ENCODE peak calls at places on chromosomes 6 and 20, in five cellular contexts. X, C, N, T and A are unnamed samples. For H3K27me3, the result is how much of the 10 kb centered on the place peaks cover.

GRCh38 chr6:115830895-115831294 is 229.8 kb downstream of the FRK start:
- DNase-seq in X (no peak), N (no peak), C (no peak), T (no peak), A (no peak)

GRCh38 chr6:170132011-170132521 is 158.8 kb downstream of the DLL1 start:
- DNase-seq in N (no peak), X (no peak), T (peak), C (no peak), A (no peak)

GRCh38 chr6:150435360-150435759 is 66.5 kb downstream of the IYD start:
- DNase-seq in N (no peak), C (no peak), T (no peak), X (no peak), A (no peak)

GRCh38 chr6:4446982-4447381 is 311.6 kb upstream of the ECI2 start:
- DNase-seq in N (no peak), X (no peak), C (peak), T (no peak), A (no peak)

GRCh38 chr6:107633680-107634141 is 143.8 kb downstream of the SOBP start:
- DNase-seq in X (no peak), C (no peak), N (no peak), T (no peak), A (no peak)

GRCh38 chr6:165403006-165403405 is 93.6 kb upstream of the C6orf118 start:
- DNase-seq in C (no peak), N (no peak), T (no peak), X (no peak), A (no peak)

GRCh38 chr6:77463308-77463880 is at the start of gene HTR1B:
- DNase-seq in C (no peak), X (no peak), N (no peak), T (no peak), A (peak)

GRCh38 chr6:81793811-81794210 is 41.3 kb upstream of the TENT5A start:
- DNase-seq in X (no peak), C (peak), N (no peak), T (no peak), A (peak)

GRCh38 chr20:1451092-1451491 is 15.6 kb downstream of the NSFL1C start:
- DNase-seq in X (no peak), N (no peak), C (peak), T (no peak), A (no peak)

GRCh38 chr6:99618649-99619408 is 12.2 kb downstream of the PRDM13 start:
- DNase-seq in C (no peak), X (no peak), T (no peak), N (no peak), A (no peak)
- H3K27me3 ChIP-seq in C (under half), X (half or more), T (half or more), N (under half), A (half or more)

GRCh38 chr6:75203721-75204120 is 2.1 kb downstream of the COL12A1 start:
- DNase-seq in N (no peak), X (no peak), T (no peak), C (peak), A (peak)
- H3K27me3 ChIP-seq in N (under half), X (under half), T (half or more), C (under half), A (under half)

GRCh38 chr6:164321297-164321696 is 906.8 kb downstream of the QKI start:
- DNase-seq in T (no peak), N (no peak), X (no peak), C (no peak), A (no peak)

GRCh38 chr6:164331026-164331425 is 916.5 kb downstream of the QKI start:
- DNase-seq in N (no peak), C (no peak), T (no peak), X (no peak), A (no peak)

GRCh38 chr6:164322533-164322932 is 908.0 kb downstream of the QKI start:
- DNase-seq in C (peak), N (no peak), X (no peak), T (no peak), A (no peak)

DNA sequence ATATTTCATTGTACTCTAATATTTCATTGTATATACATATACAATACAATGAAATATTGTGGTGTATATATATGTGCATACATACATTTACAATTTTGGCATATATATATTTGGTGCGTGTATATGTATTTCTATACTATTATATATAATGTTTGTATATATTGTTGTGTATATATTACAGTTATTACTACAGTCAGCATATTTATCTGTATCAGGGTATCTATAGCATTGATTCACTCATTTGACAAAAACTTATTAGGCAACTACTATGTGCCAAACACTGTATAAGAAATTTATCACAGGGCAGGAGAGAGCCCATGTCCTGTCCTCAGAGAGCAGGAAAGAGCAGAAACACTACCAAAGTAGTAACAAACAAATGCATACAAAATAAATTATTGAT is 910.6 kb downstream of the QKI start:
- DNase-seq in N (no peak), T (no peak), C (no peak), X (no peak), A (no peak)
- H3K27me3 ChIP-seq in N (under half), T (under half), C (under half), X (under half), A (under half)

GRCh38 chr6:50825375-50826036 is 6.8 kb downstream of the TFAP2B start:
- DNase-seq in C (no peak), N (no peak), X (no peak), T (no peak), A (no peak)
- H3K27me3 ChIP-seq in C (under half), N (under half), X (under half), T (half or more), A (half or more)

DNA sequence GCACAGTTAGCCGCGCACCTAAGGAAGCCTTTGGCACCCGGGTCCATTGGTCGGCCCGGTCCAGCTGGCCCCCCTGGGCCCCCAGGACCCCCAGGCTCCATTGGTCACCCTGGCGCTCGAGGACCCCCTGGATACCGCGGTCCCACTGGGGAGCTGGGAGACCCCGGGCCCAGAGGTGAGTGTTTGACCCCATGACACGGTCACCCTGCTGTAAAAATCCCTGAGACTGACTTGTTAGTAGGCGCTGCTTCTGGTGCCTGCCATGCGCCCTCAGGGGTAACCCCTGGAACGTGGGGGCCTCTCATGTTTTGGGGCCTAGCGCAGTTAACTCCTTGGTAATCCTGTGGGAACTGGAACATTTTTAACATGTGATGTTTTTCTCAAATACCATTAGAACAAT is 20.2 kb downstream of the COL9A3 start:
- DNase-seq in T (peak), X (no peak), C (no peak), N (no peak), A (no peak)
- H3K27me3 ChIP-seq in T (under half), X (under half), C (under half), N (under half), A (half or more)

DNA sequence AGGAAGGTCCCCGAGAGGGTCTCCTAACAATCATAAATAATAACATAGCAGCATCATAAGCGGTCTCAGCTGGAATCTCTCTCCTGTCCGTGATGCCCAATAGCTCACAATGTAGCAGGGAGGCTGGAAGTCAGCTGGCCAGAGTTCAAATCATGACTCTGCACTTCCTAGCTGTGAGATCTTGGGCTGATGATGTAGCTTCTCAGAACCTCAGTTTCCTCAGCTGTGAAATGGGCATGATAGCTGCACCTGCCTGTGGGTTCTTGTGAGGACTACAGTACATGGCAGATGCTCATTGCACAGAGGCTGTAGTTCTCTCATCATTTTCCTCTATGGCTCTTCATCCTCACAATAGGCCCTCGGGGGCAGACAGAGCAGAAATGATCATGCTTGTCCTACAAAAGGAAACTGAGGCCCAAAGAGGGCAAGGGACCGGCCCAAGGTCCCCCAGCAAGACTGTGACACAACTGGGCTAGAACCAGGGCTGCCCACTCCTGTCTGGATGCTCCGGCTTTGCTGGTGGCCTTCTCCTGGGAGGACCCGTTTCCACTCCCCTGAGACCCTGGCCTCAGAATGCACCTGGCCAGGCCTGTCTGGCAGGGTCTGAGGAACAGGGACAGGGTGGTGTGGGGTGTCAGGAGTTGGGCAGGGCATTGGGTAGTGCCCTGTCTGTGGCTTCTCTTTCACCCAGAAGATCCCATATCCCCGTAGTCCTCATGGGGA is 17.7 kb downstream of the SLC12A5 start:
- DNase-seq in T (no peak), C (no peak), X (no peak), N (no peak), A (no peak)
- H3K27me3 ChIP-seq in T (under half), C (under half), X (under half), N (under half), A (under half)